ENCODE peak calls at places on chromosomes 13 and 19, in nine cellular contexts. D is left ventricle myocardium inferior; H is transverse colon; X is tibial artery; B is GM23248; A is CD8-positive, alpha-beta T cell; V is WERI-Rb-1; M is HCT116; L is neuronal stem cell. Y is an unnamed sample.
A peak's percentile ranks its signal among the peaks of the same experiment; 100 is the strongest.

GRCh38 chr13:32001392-32001768 is 30.2 kb upstream of the FRY start:
- DNase-seq in L (peak; percentile 24), X (no peak), D (peak; percentile 51), M (peak; percentile 22), V (peak; percentile 42), H (no peak), B (peak; percentile 71), A (no peak), Y (peak; percentile 6)

GRCh38 chr13:28558567-28558966 is 63.6 kb upstream of the FLT1 start:
- DNase-seq in H (no peak), V (no peak), M (no peak), A (no peak), X (no peak), D (peak; percentile 24), B (peak; percentile 19), L (no peak), Y (no peak)

GRCh38 chr13:74250738-74251190 is 116.6 kb upstream of the KLF12 start:
- DNase-seq in L (no peak), X (no peak), A (no peak), D (no peak), B (peak; percentile 92), M (no peak), V (no peak), H (no peak), Y (peak; percentile 19)

GRCh38 chr13:36918246-36919060 is 1.6 kb downstream of the SMAD9 start:
- DNase-seq in L (no peak), D (no peak), B (peak; percentile 58), A (no peak), M (no peak), H (no peak), V (no peak), X (no peak), Y (no peak)

GRCh38 chr13:91544723-91545122 is 146.3 kb downstream of the GPC5 start:
- DNase-seq in B (no peak), L (peak; percentile 2), D (no peak), V (no peak), X (no peak), H (no peak), A (no peak), M (no peak), Y (no peak)

GRCh38 chr19:1773173-1773572 is 19.9 kb downstream of the ONECUT3 start:
- DNase-seq in A (no peak), M (peak; percentile 83), B (peak; percentile 34), L (no peak), V (no peak), H (no peak), D (no peak), X (no peak), Y (no peak)

GRCh38 chr13:93116809-93117208 is 109.8 kb upstream of the GPC6 start:
- DNase-seq in B (no peak), M (no peak), X (no peak), L (no peak), V (peak; percentile 44), D (no peak), H (no peak), A (no peak), Y (no peak)

GRCh38 chr13:60646600-60646999 is 249.6 kb downstream of the TDRD3 start:
- DNase-seq in A (no peak), X (no peak), H (no peak), L (no peak), V (no peak), B (no peak), D (no peak), M (no peak), Y (no peak)

GRCh38 chr19:43638214-43638990 is 1.2 kb downstream of the CADM4 start:
- DNase-seq in M (no peak), A (no peak), L (no peak), V (no peak), B (no peak), X (no peak), H (no peak), D (no peak), Y (no peak)
- H3K4me3 ChIP-seq in M (peak overlapping the region; percentile 62), A (no peak overlapping the region), L (peak overlapping the region; percentile 86), V (peak overlapping the region; percentile 53), B (no peak overlapping the region), X (no peak overlapping the region), H (no peak overlapping the region), D (peak overlapping the region; percentile 69), Y (no peak overlapping the region)

GRCh38 chr13:98878421-98879126 is 99.3 kb downstream of the DOCK9 start:
- DNase-seq in B (no peak), X (no peak), A (no peak), L (no peak), V (peak; percentile 36), D (no peak), H (no peak), M (no peak), Y (no peak)

GRCh38 chr13:98879127-98879520 is 98.7 kb downstream of the DOCK9 start:
- DNase-seq in L (no peak), D (no peak), B (no peak), M (no peak), V (peak; percentile 45), X (no peak), H (no peak), A (no peak), Y (no peak)

GRCh38 chr13:98880673-98881072 is 97.2 kb downstream of the DOCK9 start:
- DNase-seq in L (no peak), H (no peak), D (no peak), M (no peak), X (no peak), B (no peak), V (no peak), A (no peak), Y (no peak)

GRCh38 chr13:98877936-98878335 is 99.9 kb downstream of the DOCK9 start:
- DNase-seq in L (no peak), M (no peak), H (no peak), X (no peak), V (peak; percentile 79), A (no peak), B (no peak), D (no peak), Y (no peak)

GRCh38 chr13:98879965-98880364 is 97.9 kb downstream of the DOCK9 start:
- DNase-seq in L (no peak), D (no peak), V (no peak), B (no peak), M (no peak), X (no peak), A (no peak), H (no peak), Y (no peak)
- H3K36me3 ChIP-seq in L (no peaks in the 10 kb centered on the region), D (peaks cover 94% of the 10 kb centered on the region), V (peaks cover 80% of the 10 kb centered on the region), B (peaks cover 7% of the 10 kb centered on the region), M (peaks cover 23% of the 10 kb centered on the region), X (peaks cover 94% of the 10 kb centered on the region), A (peaks cover 60% of the 10 kb centered on the region), H (no peaks in the 10 kb centered on the region), Y (no peaks in the 10 kb centered on the region)

DNA sequence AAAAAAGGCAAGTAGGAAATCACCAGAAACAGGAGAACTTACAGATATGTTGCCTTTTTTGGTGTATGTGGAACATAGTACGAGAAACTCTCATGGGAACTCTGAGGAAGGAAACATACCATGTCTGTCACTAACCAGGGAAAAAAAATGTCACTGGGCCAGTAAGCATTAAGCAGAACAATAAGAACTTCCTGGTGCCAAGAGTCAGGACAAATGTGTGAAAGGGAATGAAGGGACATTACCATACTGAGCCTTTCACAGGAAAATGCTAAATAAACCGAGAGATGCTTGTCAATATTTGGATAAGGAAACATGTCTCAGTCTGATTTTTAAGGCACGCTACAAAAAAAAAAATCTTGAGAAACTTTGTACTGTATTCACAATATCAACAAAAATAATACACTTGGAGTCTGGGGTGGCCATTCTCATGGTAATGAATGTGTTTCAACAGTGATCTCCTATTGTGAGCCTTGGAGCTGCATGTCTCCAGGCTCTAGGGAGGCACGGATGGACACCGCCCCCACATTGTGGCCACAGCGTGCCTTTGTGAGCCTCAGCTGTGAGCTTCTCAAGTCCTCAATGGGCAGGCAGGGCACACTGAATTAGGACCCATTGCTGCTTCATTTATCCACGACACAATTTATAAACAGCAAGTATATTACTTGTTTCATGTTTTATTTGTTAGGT is 113.0 kb upstream of the ARGLU1 start:
- DNase-seq in M (no peak), D (no peak), B (no peak), V (no peak), L (peak; percentile 69), H (no peak), X (no peak), A (no peak), Y (no peak)
- H3K9me3 ChIP-seq in M (no peaks in the 10 kb centered on the region), D (no peaks in the 10 kb centered on the region), B (no peaks in the 10 kb centered on the region), V (no peaks in the 10 kb centered on the region), L (no peaks in the 10 kb centered on the region), H (no peaks in the 10 kb centered on the region), X (no peaks in the 10 kb centered on the region), A (no peaks in the 10 kb centered on the region), Y (no peaks in the 10 kb centered on the region)

GRCh38 chr19:4830768-4831265 is 695 bp downstream of the TICAM1 start:
- DNase-seq in V (no peak), L (no peak), H (no peak), D (no peak), A (no peak), M (no peak), B (peak; percentile 29), X (no peak), Y (no peak)
- H3K4me3 ChIP-seq in V (peak overlapping the region; percentile 49), L (no peak overlapping the region), H (peak overlapping the region; percentile 75), D (peak overlapping the region; percentile 97), A (peak overlapping the region; percentile 92), M (peak overlapping the region; percentile 94), B (peak overlapping the region; percentile 91), X (peak overlapping the region; percentile 83), Y (peak overlapping the region; percentile 72)

DNA sequence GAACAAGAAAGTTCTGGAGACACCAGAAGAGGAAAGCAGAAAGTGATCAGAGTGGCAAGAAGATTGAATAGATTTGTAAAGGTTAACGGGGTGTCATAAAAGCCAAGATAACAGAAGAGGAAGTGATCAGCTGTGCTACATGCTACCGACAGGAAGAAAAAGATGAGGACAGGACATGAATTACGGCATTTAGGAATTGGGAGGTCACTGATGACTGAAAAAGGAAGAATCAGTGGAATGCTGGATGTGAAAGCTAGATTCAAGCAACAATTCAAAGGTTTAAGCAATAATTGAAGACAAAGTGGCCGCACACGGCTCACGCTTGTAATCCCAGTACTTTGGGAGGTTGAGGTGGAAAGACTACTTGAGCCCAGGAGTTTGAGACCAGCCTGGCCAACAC is 15.1 kb downstream of the ZNF160 start:
- DNase-seq in L (no peak), M (no peak), V (no peak), D (no peak), X (no peak), B (no peak), A (no peak), H (no peak), Y (no peak)
- H3K36me3 ChIP-seq in L (peaks cover 96% of the 10 kb centered on the region), M (peaks cover 24% of the 10 kb centered on the region), V (peaks cover 55% of the 10 kb centered on the region), D (peaks cover 77% of the 10 kb centered on the region), X (peaks cover 90% of the 10 kb centered on the region), B (peaks cover 60% of the 10 kb centered on the region), A (peaks cover 42% of the 10 kb centered on the region), H (no peaks in the 10 kb centered on the region), Y (peaks cover 71% of the 10 kb centered on the region)

DNA sequence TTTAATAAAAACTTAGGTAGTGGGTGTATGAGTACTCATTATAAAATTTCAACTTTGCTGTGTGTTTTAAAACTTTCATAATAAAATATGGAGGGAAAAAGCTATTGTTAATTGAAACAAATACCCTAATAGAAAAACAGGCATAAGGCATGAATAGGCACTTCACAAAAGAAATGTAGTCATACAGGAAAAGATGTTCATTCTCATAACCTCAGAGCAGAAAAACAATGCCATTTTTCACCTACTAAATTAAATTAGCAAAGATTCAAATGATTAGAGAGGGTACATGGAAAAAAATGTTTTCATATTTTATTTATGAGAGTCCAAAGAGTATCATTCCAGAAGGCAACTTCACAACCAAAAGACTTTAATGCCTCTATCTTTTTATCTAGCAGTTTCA is 20.6 kb upstream of the ELF1 start:
- DNase-seq in M (no peak), X (no peak), D (no peak), L (no peak), H (no peak), B (no peak), V (no peak), A (no peak), Y (no peak)
- H3K9me3 ChIP-seq in M (no peaks in the 10 kb centered on the region), X (no peaks in the 10 kb centered on the region), D (peaks cover 16% of the 10 kb centered on the region), L (no peaks in the 10 kb centered on the region), H (no peaks in the 10 kb centered on the region), B (no peaks in the 10 kb centered on the region), V (no peaks in the 10 kb centered on the region), A (no peaks in the 10 kb centered on the region), Y (peaks cover 4% of the 10 kb centered on the region)

GRCh38 chr13:45055198-45055901 is 65.0 kb upstream of the GTF2F2 start:
- DNase-seq in H (peak; percentile 29), V (no peak), M (peak; percentile 70), D (no peak), A (no peak), L (no peak), B (peak; percentile 97), X (no peak), Y (peak; percentile 78)
- H3K4me3 ChIP-seq in H (no peak overlapping the region), V (no peak overlapping the region), M (peak overlapping the region; percentile 33), D (no peak overlapping the region), A (no peak overlapping the region), L (no peak overlapping the region), B (peak overlapping the region; percentile 55), X (no peak overlapping the region), Y (peak overlapping the region; percentile 13)

Y was measured in MG63.